ENCODE peak calls at places on chromosomes 6 and 20, in five cellular contexts. N, X, Q, M and D are unnamed samples.

GRCh38 chr6:40556881-40557280 is 30.3 kb downstream of the LRFN2 start:
- DNase-seq in M (no peak), Q (no peak), X (no peak), N (no peak), D (no peak)

GRCh38 chr6:31922942-31923341 is 4.6 kb upstream of the C2 start:
- DNase-seq in N (no peak), M (no peak), X (no peak), Q (no peak), D (no peak)

GRCh38 chr6:43301081-43301870 is 3.2 kb downstream of the SLC22A7 start:
- DNase-seq in M (no peak), Q (no peak), N (no peak), X (no peak), D (no peak)

GRCh38 chr6:151577257-151577656 is 83.4 kb downstream of the CCDC170 start:
- DNase-seq in N (no peak), X (no peak), Q (no peak), M (no peak), D (no peak)

GRCh38 chr6:149289192-149289741 is 28.2 kb upstream of the TAB2 start:
- DNase-seq in M (no peak), Q (no peak), X (no peak), N (no peak), D (no peak)

GRCh38 chr20:20368414-20369352 is 779 bp downstream of the INSM1 start:
- DNase-seq in M (no peak), N (no peak), Q (no peak), X (no peak), D (no peak)

GRCh38 chr6:116410945-116411623 is 40.3 kb downstream of the DSE start:
- DNase-seq in M (peak; percentile 72), X (no peak), Q (no peak), N (no peak), D (no peak)

GRCh38 chr6:141169419-141169818 is 963.3 kb upstream of the GJE1 start:
- DNase-seq in X (no peak), Q (no peak), N (no peak), M (peak; percentile 80), D (no peak)

GRCh38 chr6:31243508-31243907 is 28.4 kb downstream of the HLA-C start:
- DNase-seq in Q (no peak), X (no peak), N (no peak), M (no peak), D (no peak)

GRCh38 chr6:163085426-163085825 is 329.1 kb upstream of the QKI start:
- DNase-seq in Q (no peak), M (no peak), X (no peak), N (no peak), D (no peak)

GRCh38 chr6:169224185-169224695 is 29.4 kb downstream of the THBS2 start:
- DNase-seq in M (peak; percentile 91), N (no peak), Q (no peak), X (no peak), D (no peak)

GRCh38 chr20:32608664-32609015 is 23.5 kb upstream of the NOL4L start:
- DNase-seq in X (no peak), Q (no peak), N (no peak), M (no peak), D (no peak)

GRCh38 chr20:11447371-11448100 is 470.2 kb upstream of the BTBD3 start:
- DNase-seq in X (no peak), M (no peak), N (no peak), Q (no peak), D (no peak)

GRCh38 chr6:153162646-153163045 is 31.6 kb upstream of the RGS17 start:
- DNase-seq in X (no peak), N (no peak), Q (no peak), M (no peak), D (no peak)

GRCh38 chr6:26576929-26577719 is 19.6 kb upstream of the ABT1 start:
- DNase-seq in X (no peak), M (peak; percentile 76), N (no peak), Q (peak; percentile 28), D (peak; percentile 33)

GRCh38 chr6:87968435-87969278 is 79.0 kb upstream of the SPACA1 start:
- DNase-seq in M (peak; percentile 6), N (no peak), Q (no peak), X (no peak), D (no peak)

GRCh38 chr20:49348563-49348962 is 70.7 kb upstream of the ZNFX1 start:
- DNase-seq in Q (no peak), N (no peak), M (no peak), X (no peak), D (no peak)

DNA sequence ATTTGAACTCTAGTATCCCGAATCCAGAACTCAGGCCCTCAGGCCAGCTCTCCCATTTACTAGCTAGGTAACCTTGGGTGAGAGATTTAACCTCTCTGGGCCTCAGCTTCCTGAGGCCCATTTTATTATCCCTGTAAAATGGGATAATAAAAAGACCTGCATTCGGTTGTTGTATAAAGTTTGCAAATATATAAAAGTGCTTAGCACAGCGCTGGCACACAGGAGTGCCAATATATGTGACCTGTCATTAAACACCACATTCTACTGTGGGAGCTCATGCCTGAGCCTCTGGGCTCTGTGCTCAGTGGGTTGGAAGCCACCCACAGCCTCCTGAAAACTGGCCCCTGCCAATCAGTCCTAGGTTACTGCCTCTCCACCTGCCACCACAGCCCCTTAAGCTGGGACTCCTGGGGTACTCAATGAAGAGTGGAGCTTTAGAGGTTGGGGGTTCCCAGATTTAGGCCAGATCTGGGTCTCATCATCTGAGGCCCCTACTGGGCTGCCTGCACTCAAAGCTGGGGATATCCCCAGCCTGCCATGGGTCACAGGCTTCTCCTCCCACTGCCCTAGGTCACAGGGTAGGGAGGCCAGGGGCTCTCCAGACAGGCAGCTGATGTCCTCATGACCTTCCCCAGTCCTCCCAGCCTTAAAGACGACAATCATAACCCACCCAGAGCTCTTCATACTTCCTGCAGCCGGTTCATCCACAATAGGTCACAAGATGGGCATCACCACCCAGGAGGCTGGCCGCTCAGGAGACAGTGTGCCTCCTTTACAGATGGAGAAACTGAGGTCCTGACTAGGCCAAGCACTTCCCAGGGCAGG is 15.4 kb downstream of the TFEB start:
- DNase-seq in M (no peak), X (no peak), N (no peak), Q (no peak), D (no peak)
- H3K9me3 ChIP-seq in M (no peaks in the 10 kb centered on the region), X (no peaks in the 10 kb centered on the region), N (no peaks in the 10 kb centered on the region), Q (no peaks in the 10 kb centered on the region), D (no peaks in the 10 kb centered on the region)

DNA sequence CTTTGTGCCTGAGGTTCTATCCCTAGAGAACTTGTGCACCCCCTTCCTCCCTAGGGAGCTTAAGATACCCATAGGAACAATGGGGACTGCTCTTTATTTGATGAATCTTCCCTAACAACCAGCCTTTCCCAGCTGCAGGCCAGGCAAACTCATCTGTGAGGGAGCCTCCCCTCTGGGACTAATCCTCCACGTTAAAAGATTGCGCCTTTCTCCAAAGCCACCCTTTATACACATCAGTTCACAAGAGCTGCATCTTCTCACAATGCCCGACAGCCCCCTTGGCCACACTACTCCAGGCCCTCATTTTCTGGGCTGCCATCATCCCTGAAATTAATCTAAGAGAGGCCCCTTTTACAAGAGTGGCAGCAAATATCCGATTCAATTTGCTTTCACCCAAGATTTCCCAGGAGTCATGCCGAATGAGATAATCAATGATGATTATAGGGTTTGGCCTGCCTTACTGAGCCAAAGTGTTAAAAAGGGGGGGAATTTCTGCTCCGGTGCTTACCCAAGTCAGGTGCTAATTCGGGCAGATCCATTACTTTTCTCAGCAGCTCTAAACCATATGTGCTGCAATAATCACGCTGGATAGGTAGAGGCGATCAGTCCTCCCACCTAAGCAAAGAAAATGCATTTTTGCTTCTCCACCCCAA is 336.5 kb downstream of the KIF16B start:
- DNase-seq in X (no peak), Q (no peak), M (no peak), N (no peak), D (no peak)
- H3K9me3 ChIP-seq in X (no peaks in the 10 kb centered on the region), Q (no peaks in the 10 kb centered on the region), M (no peaks in the 10 kb centered on the region), N (peaks cover 7% of the 10 kb centered on the region), D (no peaks in the 10 kb centered on the region)

GRCh38 chr20:39421571-39422099 is 459.5 kb downstream of the DHX35 start:
- DNase-seq in M (no peak), N (no peak), Q (no peak), X (no peak), D (no peak)
- H3K9me3 ChIP-seq in M (no peaks in the 10 kb centered on the region), N (no peaks in the 10 kb centered on the region), Q (no peaks in the 10 kb centered on the region), X (no peaks in the 10 kb centered on the region), D (no peaks in the 10 kb centered on the region)

GRCh38 chr6:312704-313485 is 20.6 kb downstream of the DUSP22 start:
- DNase-seq in Q (no peak), X (no peak), M (no peak), N (no peak), D (no peak)
- H3K9me3 ChIP-seq in Q (no peaks in the 10 kb centered on the region), X (no peaks in the 10 kb centered on the region), M (no peaks in the 10 kb centered on the region), N (no peaks in the 10 kb centered on the region), D (no peaks in the 10 kb centered on the region)

GRCh38 chr20:56003111-56003800 is 2.1 kb downstream of the CBLN4 start:
- DNase-seq in Q (no peak), X (no peak), N (no peak), M (no peak), D (no peak)
- H3K9me3 ChIP-seq in Q (no peaks in the 10 kb centered on the region), X (no peaks in the 10 kb centered on the region), N (no peaks in the 10 kb centered on the region), M (no peaks in the 10 kb centered on the region), D (no peaks in the 10 kb centered on the region)

GRCh38 chr20:56278205-56278604 is 29.7 kb downstream of the MC3R start:
- DNase-seq in X (no peak), N (no peak), Q (no peak), M (no peak), D (no peak)
- H3K9me3 ChIP-seq in X (no peaks in the 10 kb centered on the region), N (no peaks in the 10 kb centered on the region), Q (no peaks in the 10 kb centered on the region), M (no peaks in the 10 kb centered on the region), D (no peaks in the 10 kb centered on the region)

GRCh38 chr20:5864428-5864827 is 85.9 kb downstream of the TRMT6 start:
- DNase-seq in N (no peak), X (no peak), Q (no peak), M (no peak), D (no peak)
- H3K9me3 ChIP-seq in N (no peaks in the 10 kb centered on the region), X (no peaks in the 10 kb centered on the region), Q (no peaks in the 10 kb centered on the region), M (no peaks in the 10 kb centered on the region), D (no peaks in the 10 kb centered on the region)

GRCh38 chr6:349491-349921 is 42.0 kb upstream of the IRF4 start:
- DNase-seq in Q (no peak), X (no peak), M (no peak), N (no peak), D (no peak)
- H3K9me3 ChIP-seq in Q (no peaks in the 10 kb centered on the region), X (no peaks in the 10 kb centered on the region), M (no peaks in the 10 kb centered on the region), N (no peaks in the 10 kb centered on the region), D (no peaks in the 10 kb centered on the region)